ENCODE peak calls at places on chromosomes 2 and 18, in eight cellular contexts. Q, F, K, N, V, H, O and A are unnamed samples.

GRCh38 chr2:44933434-44933951 is 8.0 kb upstream of the SIX3 start:
- DNase-seq in O (no peak), K (no peak), F (no peak), Q (no peak), N (no peak), V (no peak), H (no peak), A (no peak)

GRCh38 chr2:228039752-228040534 is 141.5 kb downstream of the SPHKAP start:
- DNase-seq in O (peak), Q (no peak), N (no peak), K (no peak), F (no peak), H (peak), V (no peak), A (no peak)

GRCh38 chr2:176709541-176709951 is 440.3 kb downstream of the MTX2 start:
- DNase-seq in Q (no peak), V (peak), H (no peak), F (no peak), K (peak), N (no peak), O (no peak), A (peak)

GRCh38 chr2:189096769-189097447 is 82.7 kb downstream of the COL5A2 start:
- DNase-seq in N (no peak), O (peak), V (no peak), H (peak), Q (no peak), K (peak), F (no peak), A (no peak)

GRCh38 chr2:214019973-214020345 is 390.9 kb upstream of the VWC2L start:
- DNase-seq in F (no peak), O (peak), Q (no peak), H (no peak), N (no peak), V (no peak), K (peak), A (no peak)

GRCh38 chr2:20170646-20171250 is 54.2 kb downstream of the SDC1 start:
- DNase-seq in Q (no peak), O (no peak), V (no peak), F (no peak), H (no peak), N (no peak), K (no peak), A (no peak)

GRCh38 chr2:98730851-98731708 is at the start of gene MGAT4A:
- DNase-seq in V (peak), O (peak), Q (peak), K (no peak), F (peak), H (peak), N (peak), A (peak)

GRCh38 chr18:44761812-44762211 is 81.1 kb downstream of the SETBP1 start:
- DNase-seq in H (no peak), O (no peak), Q (no peak), F (no peak), K (no peak), V (no peak), N (no peak), A (no peak)

GRCh38 chr2:9665903-9666302 is 35.1 kb upstream of the YWHAQ start:
- DNase-seq in V (no peak), Q (no peak), F (no peak), K (peak), O (peak), H (no peak), N (no peak), A (no peak)

GRCh38 chr2:119248311-119248710 is 24.7 kb downstream of the STEAP3 start:
- DNase-seq in V (no peak), N (no peak), K (peak), F (no peak), H (no peak), O (peak), Q (peak), A (no peak)

GRCh38 chr2:29850794-29851193 is 70.6 kb downstream of the ALK start:
- DNase-seq in V (no peak), O (no peak), H (no peak), N (no peak), Q (no peak), F (no peak), K (no peak), A (no peak)

GRCh38 chr2:395886-396285 is 108.0 kb upstream of the ALKAL2 start:
- DNase-seq in V (no peak), K (no peak), H (no peak), Q (no peak), O (no peak), F (no peak), N (no peak), A (no peak)

GRCh38 chr2:133346654-133347053 is 221.6 kb downstream of the NCKAP5 start:
- DNase-seq in V (no peak), N (no peak), K (peak), F (no peak), H (peak), Q (no peak), O (peak), A (no peak)

GRCh38 chr2:86360781-86361180 is 23.4 kb upstream of the REEP1 start:
- DNase-seq in H (no peak), O (peak), Q (no peak), K (no peak), F (no peak), V (no peak), N (no peak), A (no peak)

GRCh38 chr2:188022389-188022788 is 269.3 kb upstream of the GULP1 start:
- DNase-seq in K (no peak), Q (no peak), O (no peak), H (no peak), V (no peak), F (no peak), N (no peak), A (no peak)

GRCh38 chr2:24822049-24822706 is 29.0 kb downstream of the CENPO start:
- DNase-seq in K (peak), Q (no peak), H (no peak), O (no peak), V (no peak), F (peak), N (no peak), A (no peak)

GRCh38 chr2:170118641-170119040 is 59.3 kb upstream of the MYO3B start:
- DNase-seq in O (no peak), Q (no peak), K (no peak), V (no peak), F (no peak), N (no peak), H (no peak), A (no peak)

GRCh38 chr2:104606056-104606455 is 247.9 kb upstream of the POU3F3 start:
- DNase-seq in F (no peak), N (no peak), Q (no peak), O (no peak), V (no peak), H (no peak), K (no peak), A (no peak)

GRCh38 chr2:26559044-26559405 is 81.1 kb upstream of the OTOF start:
- DNase-seq in Q (no peak), N (no peak), O (no peak), F (no peak), H (no peak), V (no peak), K (no peak), A (no peak)

GRCh38 chr2:200300650-200301314 is 5.7 kb upstream of the SPATS2L start:
- DNase-seq in N (no peak), F (no peak), V (peak), H (peak), Q (no peak), O (peak), K (peak), A (no peak)

GRCh38 chr2:170314744-170315447 is 136.9 kb downstream of the MYO3B start:
- DNase-seq in V (no peak), K (no peak), N (no peak), F (no peak), O (no peak), H (no peak), Q (no peak), A (no peak)

GRCh38 chr18:45104071-45104440 is 423.4 kb downstream of the SETBP1 start:
- DNase-seq in K (no peak), Q (no peak), V (no peak), O (no peak), F (no peak), N (no peak), H (no peak), A (no peak)

GRCh38 chr18:378039-378438 is 110.2 kb upstream of the THOC1 start:
- DNase-seq in N (no peak), K (no peak), H (no peak), O (peak), V (no peak), F (no peak), Q (no peak), A (no peak)

GRCh38 chr2:62665446-62665845 is 40.1 kb upstream of the EHBP1 start:
- DNase-seq in F (no peak), O (no peak), H (no peak), V (no peak), K (no peak), N (no peak), Q (no peak), A (no peak)

GRCh38 chr2:96247009-96247408 is 18.8 kb downstream of the TMEM127 start:
- DNase-seq in O (no peak), H (no peak), K (no peak), F (no peak), V (no peak), N (no peak), Q (no peak), A (peak)

GRCh38 chr2:121123268-121123667 is 161.7 kb downstream of the TFCP2L1 start:
- DNase-seq in K (no peak), N (no peak), O (no peak), H (no peak), V (no peak), F (no peak), Q (no peak), A (peak)

GRCh38 chr2:237073552-237073951 is 12.1 kb upstream of the COPS8 start:
- DNase-seq in K (peak), F (no peak), Q (no peak), V (no peak), N (no peak), O (peak), H (no peak), A (no peak)

GRCh38 chr2:236309669-236310029 is 45.4 kb upstream of the ASB18 start:
- DNase-seq in O (peak), H (no peak), V (no peak), K (no peak), F (peak), Q (no peak), N (no peak), A (no peak)

GRCh38 chr2:235070063-235070706 is 118.4 kb downstream of the SH3BP4 start:
- DNase-seq in Q (no peak), N (no peak), K (no peak), V (no peak), F (no peak), H (no peak), O (peak), A (no peak)

GRCh38 chr2:165898381-165898780 is 55.2 kb downstream of the TTC21B start:
- DNase-seq in V (no peak), N (no peak), K (no peak), Q (no peak), O (peak), H (no peak), F (no peak), A (no peak)

GRCh38 chr2:180699657-180700361 is 280.6 kb upstream of the UBE2E3 start:
- DNase-seq in V (no peak), K (no peak), F (no peak), Q (no peak), O (peak), H (no peak), N (no peak), A (peak)

GRCh38 chr18:79069792-79070151 is 578 bp downstream of the ATP9B start:
- DNase-seq in F (no peak), O (no peak), H (no peak), V (no peak), N (no peak), K (no peak), Q (no peak), A (no peak)

GRCh38 chr2:67436221-67436620 is 39.1 kb downstream of the ETAA1 start:
- DNase-seq in V (no peak), H (peak), Q (no peak), F (no peak), N (no peak), K (no peak), O (peak), A (no peak)

GRCh38 chr18:2985628-2986027 is 27.3 kb downstream of the LPIN2 start:
- DNase-seq in V (no peak), O (peak), N (no peak), H (peak), Q (no peak), F (no peak), K (no peak), A (no peak)

GRCh38 chr2:45567974-45568789 is 42.9 kb downstream of the SRBD1 start:
- DNase-seq in H (no peak), V (no peak), F (no peak), N (no peak), K (peak), Q (no peak), O (peak), A (no peak)

GRCh38 chr2:194380011-194380410 is 1277.0 kb upstream of the SLC39A10 start:
- DNase-seq in V (no peak), N (no peak), F (no peak), Q (no peak), O (no peak), K (no peak), H (no peak), A (no peak)

GRCh38 chr2:45771251-45771650 is 119.8 kb downstream of the PRKCE start:
- DNase-seq in Q (peak), K (no peak), N (no peak), O (no peak), H (no peak), F (no peak), V (peak), A (no peak)